ENCODE peak calls at places on chromosomes 12 and 14, in four cellular contexts. Y, N, Z and K are unnamed samples.

GRCh38 chr14:39431416-39432178 is 636 bp downstream of the FBXO33 start:
- ATAC-seq in Y (peak), Z (peak), N (peak), K (no peak)

GRCh38 chr14:32621585-32621984 is 292.5 kb downstream of the AKAP6 start:
- ATAC-seq in Y (no peak), N (no peak), Z (no peak), K (no peak)

GRCh38 chr12:50132505-50133135 is 20.6 kb downstream of the COX14 start:
- ATAC-seq in Y (no peak), N (peak), Z (peak), K (no peak)

GRCh38 chr14:77181124-77181602 is 435 bp upstream of the TMEM63C start:
- ATAC-seq in Y (no peak), Z (peak), N (no peak), K (no peak)

GRCh38 chr12:132132609-132133430 is 11.3 kb downstream of the DDX51 start:
- ATAC-seq in Z (no peak), N (peak), Y (peak), K (no peak)

GRCh38 chr12:49507139-49507538 is 31.7 kb upstream of the KCNH3 start:
- ATAC-seq in Z (no peak), Y (peak), N (no peak), K (no peak)

GRCh38 chr12:4257442-4257841 is 16.1 kb upstream of the CCND2 start:
- ATAC-seq in Z (no peak), N (no peak), Y (no peak), K (no peak)

GRCh38 chr14:98175436-98175835 is 1096.6 kb downstream of the BCL11B start:
- ATAC-seq in Y (no peak), N (no peak), Z (no peak), K (no peak)

GRCh38 chr12:22163594-22163993 is 117.6 kb downstream of the CMAS start:
- ATAC-seq in Y (no peak), Z (no peak), N (no peak), K (no peak)

GRCh38 chr14:92573761-92574498 is 60.3 kb downstream of the RIN3 start:
- ATAC-seq in N (no peak), Y (no peak), Z (no peak), K (no peak)

GRCh38 chr12:66571361-66571760 is 107.5 kb downstream of the GRIP1 start:
- ATAC-seq in Z (no peak), N (no peak), Y (no peak), K (no peak)

GRCh38 chr12:124713041-124713435 is 145.6 kb upstream of the NCOR2 start:
- ATAC-seq in Z (peak), N (no peak), Y (peak), K (peak)

GRCh38 chr14:65558363-65558762 is 145.8 kb downstream of the FUT8 start:
- ATAC-seq in N (no peak), Y (no peak), Z (no peak), K (no peak)

GRCh38 chr12:28110329-28110728 is 79.9 kb upstream of the CCDC91 start:
- ATAC-seq in Y (no peak), Z (no peak), N (peak), K (no peak)

GRCh38 chr12:57456145-57456700 is 1.1 kb downstream of the INHBE start:
- ATAC-seq in Z (peak), Y (no peak), N (peak), K (no peak)

GRCh38 chr14:48890333-48890732 is 695.8 kb downstream of the RPS29 start:
- ATAC-seq in N (no peak), Y (no peak), Z (no peak), K (no peak)

GRCh38 chr14:93902619-93903307 is 24.4 kb upstream of the FAM181A start:
- ATAC-seq in N (no peak), Z (no peak), Y (no peak), K (no peak)

GRCh38 chr12:101001669-101002068 is 207.1 kb downstream of the ANO4 start:
- ATAC-seq in N (no peak), Z (peak), Y (no peak), K (no peak)

GRCh38 chr14:54189358-54190354 is 207.2 kb upstream of the CDKN3 start:
- ATAC-seq in Z (no peak), N (peak), Y (no peak), K (no peak)

GRCh38 chr14:64049616-64050381 is 197.0 kb downstream of the SYNE2 start:
- ATAC-seq in Y (no peak), Z (no peak), N (no peak), K (no peak)

GRCh38 chr12:54444202-54444601 is 25.1 kb upstream of the ITGA5 start:
- ATAC-seq in N (no peak), Z (no peak), Y (no peak), K (no peak)

GRCh38 chr12:112239881-112240280 is 114.5 kb downstream of the TRAFD1 start:
- ATAC-seq in Z (no peak), Y (no peak), N (no peak), K (no peak)

GRCh38 chr12:56260921-56261320 is 2.7 kb upstream of the ANKRD52 start:
- ATAC-seq in Z (no peak), Y (no peak), N (no peak), K (no peak)

GRCh38 chr12:56261503-56262230 is 3.5 kb upstream of the ANKRD52 start:
- ATAC-seq in Y (peak), N (no peak), Z (no peak), K (no peak)

GRCh38 chr12:56267443-56268071 is 815 bp downstream of the COQ10A start:
- ATAC-seq in Y (peak), N (peak), Z (peak), K (peak)

GRCh38 chr12:56271031-56271430 is 4.3 kb downstream of the COQ10A start:
- ATAC-seq in Z (peak), N (peak), Y (no peak), K (no peak)

GRCh38 chr12:56266634-56267442 is at the start of gene COQ10A:
- ATAC-seq in N (peak), Y (peak), Z (peak), K (peak)
- TF ChIP-seq POLR2A in N (peak), Y (peak), Z (peak), K (peak)

DNA sequence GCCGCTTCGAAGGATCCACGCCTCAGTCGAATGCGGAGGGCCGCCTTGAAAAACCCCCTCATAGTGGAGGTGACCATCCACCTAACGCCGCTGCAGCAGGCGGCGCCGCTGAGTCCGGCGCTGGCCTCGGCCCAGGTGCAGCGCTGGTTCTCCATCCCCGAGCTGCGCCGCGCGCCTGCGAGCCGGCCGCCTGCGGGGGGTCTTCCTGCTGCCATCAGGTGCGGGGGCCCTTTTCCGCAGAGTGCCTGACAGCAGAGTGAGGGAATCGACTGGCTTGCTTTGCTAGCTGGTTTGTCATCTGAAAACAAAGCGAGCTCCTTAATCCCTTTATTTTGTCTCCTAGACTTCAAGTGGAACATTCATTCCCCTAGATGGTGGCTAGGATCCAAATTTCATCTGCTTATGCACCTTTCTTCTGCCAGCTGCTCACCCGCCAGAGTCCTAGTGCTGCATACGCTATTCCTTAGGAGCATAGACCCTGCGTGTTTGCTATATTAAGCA is 10.4 kb upstream of the DNAL1 start:
- ATAC-seq in N (no peak), Z (peak), Y (peak), K (peak)
- H3K27ac ChIP-seq in N (no peak), Z (no peak), Y (peak), K (peak)

GRCh38 chr12:94622475-94622874 is 27.9 kb downstream of the TMCC3 start:
- ATAC-seq in N (no peak), Z (no peak), Y (peak), K (peak)
- TF ChIP-seq POLR2AphosphoS5 in N (no peak), Z (no peak), Y (no peak), K (no peak)

DNA sequence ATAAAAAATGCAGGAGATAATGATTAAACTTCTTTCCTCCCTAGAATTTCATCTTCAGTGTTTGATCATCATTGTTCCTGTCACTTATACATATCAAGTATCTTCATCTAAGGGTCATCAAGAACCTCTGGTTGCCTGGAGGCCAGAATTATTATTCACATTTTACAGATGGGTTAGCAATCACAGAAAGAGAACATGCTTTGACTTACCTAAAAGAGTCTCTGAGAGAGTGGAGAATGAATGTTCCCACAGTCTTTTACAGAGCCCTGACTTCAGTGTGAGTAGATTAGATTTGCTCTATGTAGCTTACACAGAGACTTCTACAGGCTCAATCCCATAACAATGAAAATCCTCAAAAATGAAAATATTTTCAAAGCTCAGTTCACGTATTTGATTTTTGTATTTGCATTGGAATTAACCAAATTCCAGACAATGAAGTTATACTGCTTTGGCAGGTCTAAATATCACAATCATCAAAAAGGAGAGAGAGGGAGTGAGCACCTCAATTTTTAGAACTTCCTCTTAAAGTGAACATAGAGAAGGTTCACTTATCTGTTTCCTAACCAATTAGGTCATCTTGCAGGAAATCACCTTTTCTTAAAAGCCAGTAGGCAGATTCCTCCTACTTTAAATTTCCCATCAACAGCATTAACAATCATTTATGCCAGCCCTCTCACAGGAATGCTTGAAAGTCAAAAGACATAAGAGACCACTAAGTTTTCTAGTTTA is 388.9 kb downstream of the ZFP36L1 start:
- ATAC-seq in Y (no peak), N (no peak), Z (peak), K (no peak)
- TF ChIP-seq POLR2A in Y (no peak), N (no peak), Z (no peak), K (no peak)

DNA sequence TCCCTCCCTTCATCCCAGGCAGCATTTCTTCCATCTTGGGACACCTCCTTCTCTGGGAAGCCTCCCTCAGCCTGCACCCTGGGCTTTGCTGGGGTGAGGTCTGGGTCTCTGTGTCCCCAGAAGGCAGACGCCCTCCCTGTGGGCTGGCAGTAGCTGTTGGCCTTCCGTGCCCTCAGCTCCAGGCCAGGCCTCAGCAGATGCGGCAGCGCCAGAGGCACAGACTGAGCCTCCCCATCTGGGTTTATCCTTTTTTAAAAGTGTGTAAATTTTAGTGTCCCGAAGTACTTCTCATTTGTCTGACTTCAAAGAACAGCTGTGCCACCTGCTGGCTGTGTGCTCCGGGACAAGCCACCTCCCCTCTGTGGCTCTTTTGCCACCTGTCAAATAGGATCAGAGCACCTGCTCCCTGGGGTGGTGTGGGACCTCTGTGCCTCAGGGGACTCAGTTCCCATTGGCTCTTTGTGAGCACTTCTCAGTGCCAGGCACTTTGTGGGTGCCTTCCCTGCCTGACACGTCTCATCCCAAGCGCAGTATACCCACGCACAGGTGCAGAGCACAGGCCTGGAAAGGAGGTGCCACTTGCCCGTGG is 11.1 kb downstream of the EXOC3L4 start:
- ATAC-seq in Y (no peak), N (no peak), Z (peak), K (no peak)
- H3K27ac ChIP-seq in Y (no peak), N (no peak), Z (no peak), K (no peak)

GRCh38 chr14:90511795-90512331 is 115.0 kb downstream of the CALM1 start:
- ATAC-seq in Z (no peak), Y (no peak), N (no peak), K (no peak)

GRCh38 chr14:90514015-90514398 is 117.2 kb downstream of the CALM1 start:
- ATAC-seq in Y (no peak), N (no peak), Z (no peak), K (no peak)

GRCh38 chr14:90512332-90512951 is 115.6 kb downstream of the CALM1 start:
- ATAC-seq in N (no peak), Y (no peak), Z (no peak), K (no peak)

GRCh38 chr14:90514566-90514965 is 117.7 kb downstream of the CALM1 start:
- ATAC-seq in Z (no peak), N (no peak), Y (no peak), K (no peak)

DNA sequence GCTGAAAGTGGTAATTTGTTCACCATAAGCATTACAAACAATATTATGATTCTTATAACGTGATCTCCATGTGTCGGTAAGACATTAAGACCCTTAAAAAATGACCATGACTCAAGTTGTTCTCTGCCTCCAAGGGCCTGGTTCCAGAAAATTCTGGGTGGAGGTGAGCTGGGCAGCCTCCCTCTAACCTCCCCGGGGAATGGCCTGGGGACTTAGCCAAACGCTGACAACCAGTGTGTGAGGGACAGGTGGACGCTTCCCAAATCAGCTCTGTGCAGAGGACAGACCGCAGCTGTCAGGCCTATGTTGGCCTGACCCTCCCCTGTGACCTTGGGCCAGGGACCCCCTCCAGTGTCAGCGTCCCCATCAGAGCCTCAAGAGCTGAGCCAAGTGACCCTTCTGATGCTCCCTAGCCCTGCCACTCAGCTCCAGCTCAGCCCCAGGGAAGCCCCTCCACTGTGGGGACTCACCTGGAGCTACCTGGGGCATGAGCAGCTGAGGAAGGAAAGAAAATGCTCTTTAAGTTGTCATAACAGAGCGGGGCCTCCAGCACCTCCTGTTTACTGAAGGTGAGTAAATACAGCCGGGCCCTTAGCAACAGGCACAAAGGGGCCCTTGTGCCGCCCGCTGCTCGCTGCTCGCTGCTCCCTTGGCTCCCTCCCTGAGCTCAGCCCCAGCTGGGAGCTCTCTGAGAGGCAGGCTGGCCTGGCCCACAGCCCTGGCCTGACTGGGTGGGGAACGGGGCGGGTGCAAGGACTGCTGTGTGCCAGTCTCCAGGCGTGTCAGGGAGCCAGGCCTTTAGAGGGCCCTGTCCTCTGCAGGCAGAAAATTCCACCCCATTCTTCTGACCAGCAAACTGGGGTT is 116.6 kb downstream of the CALM1 start:
- ATAC-seq in N (no peak), Z (no peak), Y (peak), K (peak)
- TF ChIP-seq POLR2AphosphoS5 in N (no peak), Z (no peak), Y (no peak), K (no peak)

DNA sequence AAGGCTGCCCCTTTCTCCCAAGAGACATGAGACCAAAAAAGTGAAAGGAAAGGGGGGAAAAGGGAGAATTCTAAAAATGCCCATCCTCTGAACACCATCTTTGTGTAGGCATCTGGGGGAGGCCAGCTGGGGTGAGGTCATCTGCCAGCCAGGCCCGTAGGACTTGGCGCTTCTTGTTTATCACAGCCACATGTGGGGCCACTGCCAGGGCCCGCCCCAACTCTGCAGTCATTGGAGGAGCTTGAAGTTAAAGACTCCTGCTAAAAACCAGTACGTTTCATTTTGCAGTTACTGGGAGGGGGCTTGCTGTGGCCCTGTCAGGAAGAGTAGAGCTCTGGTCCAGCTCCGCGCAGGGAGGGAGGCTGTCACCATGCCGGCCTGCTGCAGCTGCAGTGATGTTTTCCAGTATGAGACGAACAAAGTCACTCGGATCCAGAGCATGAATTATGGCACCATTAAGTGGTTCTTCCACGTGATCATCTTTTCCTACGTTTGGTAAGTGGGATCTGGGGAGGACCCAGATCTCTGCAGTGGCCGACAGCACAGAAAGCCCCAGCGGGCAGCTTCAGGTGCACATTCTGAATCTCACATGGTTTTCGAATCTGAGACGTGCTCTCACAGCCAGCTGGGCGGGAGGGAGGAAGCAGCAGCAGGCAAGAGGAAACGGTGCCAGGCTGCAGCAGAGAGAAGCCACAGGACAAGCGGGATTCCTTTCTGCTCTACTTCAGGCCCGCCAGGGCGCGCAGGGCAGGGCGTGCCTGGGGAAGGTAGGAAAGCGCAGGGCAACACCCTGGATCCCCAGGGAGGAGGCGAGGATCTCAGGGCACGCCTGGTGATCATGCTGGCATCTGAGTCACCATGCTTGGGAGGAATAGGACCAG is at the start of gene P2RX7:
- ATAC-seq in N (peak), Y (peak), Z (peak), K (peak)
- TF ChIP-seq POLR2A in N (no peak), Y (no peak), Z (peak), K (no peak)

GRCh38 chr14:104863923-104864266 is 1.2 kb upstream of the CEP170B start:
- ATAC-seq in Y (no peak), N (no peak), Z (no peak), K (no peak)
- H3K27ac ChIP-seq in Y (peak), N (no peak), Z (no peak), K (no peak)